ENCODE peak calls at places on chromosomes 4 and X, in eight cellular contexts. W is DMS53; F is foreskin fibroblast; A is T-helper 2 cell; H is activated CD4-positive, CD25-positive, alpha-beta regulatory T cell treated with anti-CD3 and anti-CD28 coated beads, Interleukin-2, amount 50 U/mL, for 72 hours; X is adipocyte; U is WTC11; M is PC-3. T is an unnamed sample.

GRCh38 chrX:31355206-31355955 is 283.5 kb upstream of the FTHL17 start:
- DNase-seq in W (no peak), F (no peak), A (no peak), H (no peak), X (no peak), U (no peak), M (no peak), T (no peak)

GRCh38 chr4:173337463-173337862 is 3.3 kb upstream of the HMGB2 start:
- DNase-seq in W (no peak), F (no peak), A (no peak), H (no peak), X (no peak), U (no peak), M (peak), T (no peak)

GRCh38 chrX:139739138-139739537 is 31.2 kb upstream of the MCF2 start:
- DNase-seq in W (peak), F (peak), A (no peak), H (no peak), X (peak), U (no peak), M (peak), T (no peak)

GRCh38 chrX:148540114-148540513 is 39.7 kb downstream of the AFF2 start:
- DNase-seq in W (no peak), F (no peak), A (no peak), H (no peak), X (no peak), U (no peak), M (no peak), T (no peak)

GRCh38 chr4:28702571-28702970 is 1841.9 kb downstream of the STIM2 start:
- DNase-seq in W (no peak), F (no peak), A (no peak), H (no peak), X (peak), U (no peak), M (no peak), T (no peak)

GRCh38 chr4:929970-930625 is 2.0 kb downstream of the GAK start:
- DNase-seq in W (peak), F (no peak), A (no peak), H (peak), X (peak), U (no peak), M (peak), T (no peak)

GRCh38 chr4:32148120-32148666 is 1428.0 kb downstream of the PCDH7 start:
- DNase-seq in W (no peak), F (no peak), A (no peak), H (no peak), X (peak), U (no peak), M (no peak), T (no peak)

GRCh38 chr4:26992657-26993361 is 132.2 kb downstream of the STIM2 start:
- DNase-seq in W (no peak), F (peak), A (no peak), H (no peak), X (peak), U (no peak), M (no peak), T (no peak)

GRCh38 chr4:169925678-169926077 is 100.5 kb downstream of the MFAP3L start:
- DNase-seq in W (no peak), F (no peak), A (no peak), H (no peak), X (peak), U (no peak), M (no peak), T (no peak)

GRCh38 chrX:10612215-10612614 is 8.2 kb downstream of the MID1 start:
- DNase-seq in W (no peak), F (peak), A (no peak), H (no peak), X (peak), U (no peak), M (peak), T (no peak)

GRCh38 chr4:186069734-186070133 is 778 bp downstream of the TLR3 start:
- DNase-seq in W (no peak), F (no peak), A (no peak), H (no peak), X (no peak), U (no peak), M (no peak), T (no peak)

GRCh38 chrX:17824980-17825379 is 36.1 kb downstream of the RAI2 start:
- DNase-seq in W (no peak), F (no peak), A (no peak), H (no peak), X (no peak), U (no peak), M (no peak), T (no peak)

GRCh38 chrX:7801706-7802105 is 41.3 kb upstream of the VCX start:
- DNase-seq in W (no peak), F (no peak), A (no peak), H (no peak), X (no peak), U (no peak), M (no peak), T (no peak)

GRCh38 chr4:84467601-84468000 is 31.5 kb downstream of the NKX6-1 start:
- DNase-seq in W (no peak), F (no peak), A (no peak), H (no peak), X (no peak), U (no peak), M (no peak), T (no peak)

GRCh38 chr4:1661695-1662094 is 22.4 kb downstream of the FAM53A start:
- DNase-seq in W (no peak), F (no peak), A (no peak), H (no peak), X (no peak), U (no peak), M (no peak), T (no peak)

GRCh38 chr4:24754586-24754985 is 40.8 kb upstream of the SOD3 start:
- DNase-seq in W (peak), F (no peak), A (no peak), H (no peak), X (no peak), U (no peak), M (peak), T (no peak)

GRCh38 chr4:19729873-19730735 is 521.6 kb upstream of the SLIT2 start:
- DNase-seq in W (no peak), F (no peak), A (no peak), H (no peak), X (no peak), U (no peak), M (no peak), T (no peak)

GRCh38 chrX:111216293-111216801 is 53.9 kb downstream of the CAPN6 start:
- DNase-seq in W (no peak), F (no peak), A (no peak), H (no peak), X (no peak), U (no peak), M (no peak), T (no peak)

GRCh38 chr4:59122626-59123025 is 2012.4 kb upstream of the IGFBP7 start:
- DNase-seq in W (peak), F (no peak), A (no peak), H (no peak), X (no peak), U (no peak), M (no peak), T (no peak)

GRCh38 chr4:54390670-54391069 is 161.6 kb downstream of the PDGFRA start:
- DNase-seq in W (no peak), F (no peak), A (no peak), H (no peak), X (no peak), U (no peak), M (no peak), T (no peak)

GRCh38 chr4:139266583-139267257 is 13.3 kb downstream of the MGARP start:
- DNase-seq in W (peak), F (peak), A (peak), H (peak), X (peak), U (no peak), M (no peak), T (peak)

GRCh38 chrX:119729408-119730201 is 28.8 kb upstream of the SOWAHD start:
- DNase-seq in W (peak), F (peak), A (peak), H (peak), X (peak), U (peak), M (peak), T (peak)

GRCh38 chrX:4091046-4091760 is 377.8 kb upstream of the PRKX start:
- DNase-seq in W (no peak), F (no peak), A (no peak), H (no peak), X (no peak), U (no peak), M (peak), T (no peak)

GRCh38 chr4:170497105-170497504 is 407.3 kb upstream of the AADAT start:
- DNase-seq in W (peak), F (no peak), A (no peak), H (no peak), X (peak), U (no peak), M (peak), T (no peak)

GRCh38 chr4:136025540-136025939 is 1506.8 kb downstream of the PCDH18 start:
- DNase-seq in W (no peak), F (no peak), A (no peak), H (no peak), X (no peak), U (no peak), M (no peak), T (no peak)

GRCh38 chrX:81238166-81238565 is 36.3 kb downstream of the SH3BGRL start:
- DNase-seq in W (no peak), F (no peak), A (no peak), H (no peak), X (no peak), U (no peak), M (no peak), T (no peak)

GRCh38 chrX:16807976-16808542 is 21.8 kb downstream of the TXLNG start:
- DNase-seq in W (peak), F (peak), A (no peak), H (no peak), X (peak), U (no peak), M (peak), T (no peak)

GRCh38 chr4:152289963-152290362 is 245.9 kb downstream of the FBXW7 start:
- DNase-seq in W (no peak), F (no peak), A (no peak), H (no peak), X (no peak), U (no peak), M (no peak), T (no peak)

GRCh38 chr4:37607018-37607417 is 79.2 kb downstream of the RELL1 start:
- DNase-seq in W (no peak), F (no peak), A (no peak), H (no peak), X (no peak), U (no peak), M (no peak), T (no peak)

GRCh38 chrX:18875256-18875878 is 108.5 kb downstream of the PHKA2 start:
- DNase-seq in W (no peak), F (no peak), A (no peak), H (no peak), X (no peak), U (no peak), M (no peak), T (no peak)

GRCh38 chrX:54288277-54288676 is 69.6 kb downstream of the WNK3 start:
- DNase-seq in W (peak), F (peak), A (no peak), H (no peak), X (peak), U (no peak), M (no peak), T (no peak)

GRCh38 chrX:15447985-15448639 is 45.0 kb downstream of the PIR start:
- DNase-seq in W (no peak), F (peak), A (no peak), H (no peak), X (peak), U (no peak), M (no peak), T (no peak)